ENCODE peak calls at places on chromosome 16, in four cellular contexts. S is heart left ventricle, F is tibial artery, A is thyroid gland. Y is an unnamed sample. For H3K4me1, the result is how much of the 10 kb centered on the place peaks cover.

GRCh38 chr16:31430380-31431052 is 2.4 kb upstream of the COX6A2 start:
- DNase-seq in S (no peak), F (peak), A (no peak), Y (no peak)

GRCh38 chr16:58815188-58815888 is 81.2 kb upstream of the GOT2 start:
- DNase-seq in S (peak), F (no peak), A (no peak), Y (no peak)

GRCh38 chr16:11047057-11047456 is 102.7 kb downstream of the CLEC16A start:
- DNase-seq in S (no peak), F (no peak), A (no peak), Y (no peak)

GRCh38 chr16:66020061-66020460 is 346.4 kb upstream of the CDH5 start:
- DNase-seq in S (no peak), F (no peak), A (no peak), Y (no peak)

GRCh38 chr16:24036614-24037013 is 200.8 kb downstream of the PRKCB start:
- DNase-seq in S (no peak), F (no peak), A (no peak), Y (no peak)

GRCh38 chr16:87406495-87407088 is 14.5 kb downstream of the MAP1LC3B start:
- DNase-seq in S (no peak), F (peak), A (no peak), Y (no peak)

GRCh38 chr16:67842509-67843342 is 606 bp downstream of the THAP11 start:
- DNase-seq in S (peak), F (peak), A (peak), Y (no peak)

GRCh38 chr16:58638148-58639036 is 8.8 kb upstream of the CNOT1 start:
- DNase-seq in S (peak), F (peak), A (no peak), Y (no peak)

GRCh38 chr16:87541004-87541881 is 48.4 kb upstream of the ZCCHC14 start:
- DNase-seq in S (peak), F (peak), A (no peak), Y (peak)

GRCh38 chr16:8863594-8864424 is 5.0 kb downstream of the CARHSP1 start:
- DNase-seq in S (no peak), F (no peak), A (peak), Y (no peak)

GRCh38 chr16:77037696-77038347 is 153.2 kb upstream of the MON1B start:
- DNase-seq in S (no peak), F (no peak), A (no peak), Y (no peak)

GRCh38 chr16:9275816-9276354 is 184.4 kb downstream of the HAPSTR1 start:
- DNase-seq in S (no peak), F (no peak), A (no peak), Y (no peak)

GRCh38 chr16:67961551-67961957 is 6.9 kb downstream of the SLC12A4 start:
- DNase-seq in S (peak), F (no peak), A (peak), Y (no peak)

GRCh38 chr16:46949216-46949892 is 24.1 kb downstream of the DNAJA2 start:
- DNase-seq in S (no peak), F (no peak), A (no peak), Y (no peak)

GRCh38 chr16:66222756-66223155 is 143.7 kb upstream of the CDH5 start:
- DNase-seq in S (no peak), F (no peak), A (no peak), Y (no peak)

GRCh38 chr16:50279142-50279865 is 13.0 kb downstream of the ADCY7 start:
- DNase-seq in S (peak), F (peak), A (peak), Y (no peak)

GRCh38 chr16:72014675-72015074 is 6.1 kb downstream of the DHODH start:
- DNase-seq in S (no peak), F (no peak), A (no peak), Y (no peak)

GRCh38 chr16:7614022-7614795 is 281.6 kb downstream of the RBFOX1 start:
- DNase-seq in S (no peak), F (no peak), A (no peak), Y (no peak)

GRCh38 chr16:65975049-65975708 is 391.3 kb upstream of the CDH5 start:
- DNase-seq in S (no peak), F (no peak), A (no peak), Y (no peak)

GRCh38 chr16:50616883-50617629 is 64.1 kb downstream of the SNX20 start:
- DNase-seq in S (no peak), F (no peak), A (no peak), Y (no peak)

GRCh38 chr16:82741073-82741615 is 114.4 kb downstream of the CDH13 start:
- DNase-seq in S (no peak), F (no peak), A (no peak), Y (no peak)

GRCh38 chr16:16150117-16150877 is 73.0 kb downstream of the ABCC6 start:
- DNase-seq in S (peak), F (peak), A (peak), Y (peak)

GRCh38 chr16:66845080-66845410 is 831 bp downstream of the CA7 start:
- DNase-seq in S (no peak), F (no peak), A (no peak), Y (no peak)

DNA sequence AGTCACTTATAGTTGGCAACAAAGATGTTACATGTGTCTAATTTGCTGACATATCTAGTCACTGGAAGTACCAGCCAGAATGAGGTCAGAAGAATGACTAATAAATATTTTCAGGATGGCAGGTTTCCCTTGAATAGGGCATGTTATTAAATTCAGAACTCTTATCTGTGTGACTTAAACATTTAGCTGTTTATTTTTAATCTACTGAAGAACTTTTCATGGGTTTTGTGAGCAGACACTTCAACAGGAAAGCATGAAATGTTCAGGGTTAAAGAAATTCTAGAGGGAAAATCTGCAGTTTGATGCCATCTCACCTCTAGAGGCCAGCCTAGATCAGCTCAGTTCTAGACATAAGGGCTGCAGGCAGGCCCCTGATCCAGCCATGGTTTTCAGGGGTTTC is 13.2 kb downstream of the JPT2 start:
- DNase-seq in S (no peak), F (no peak), A (no peak), Y (no peak)
- H3K4me1 ChIP-seq in S (under half), F (under half), A (under half), Y (under half)

DNA sequence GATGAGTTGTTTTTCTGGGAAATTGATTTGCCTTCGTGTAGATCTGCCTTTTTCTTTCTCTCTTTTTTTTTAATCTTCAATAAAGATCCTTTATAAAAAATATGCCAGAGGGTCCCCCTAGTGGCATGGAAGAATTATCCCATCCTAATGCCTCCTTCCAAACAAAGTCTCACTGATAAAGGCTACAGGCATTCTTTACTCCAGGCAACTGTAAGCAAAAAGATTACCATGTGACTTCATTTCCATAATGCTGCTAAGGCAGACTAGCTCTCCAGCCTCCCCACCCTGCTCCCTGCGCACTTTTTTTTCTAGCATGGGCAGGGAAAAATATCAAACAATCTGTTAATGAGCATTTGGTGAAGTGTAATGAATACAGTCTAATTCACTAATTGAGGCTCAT is 220.2 kb upstream of the CDH8 start:
- DNase-seq in S (no peak), F (no peak), A (no peak), Y (no peak)
- TF ChIP-seq CTCF in S (peak), F (no peak), A (peak), Y (no peak)

GRCh38 chr16:84141143-84141670 is 3.8 kb downstream of the HSDL1 start:
- DNase-seq in S (no peak), F (no peak), A (no peak), Y (no peak)
- H3K4me1 ChIP-seq in S (under half), F (under half), A (under half), Y (under half)

GRCh38 chr16:19113577-19114358 is at the start of gene ITPRIPL2:
- DNase-seq in S (peak), F (peak), A (peak), Y (peak)
- TF ChIP-seq CTCF in S (no peak), F (no peak), A (no peak), Y (no peak)

DNA sequence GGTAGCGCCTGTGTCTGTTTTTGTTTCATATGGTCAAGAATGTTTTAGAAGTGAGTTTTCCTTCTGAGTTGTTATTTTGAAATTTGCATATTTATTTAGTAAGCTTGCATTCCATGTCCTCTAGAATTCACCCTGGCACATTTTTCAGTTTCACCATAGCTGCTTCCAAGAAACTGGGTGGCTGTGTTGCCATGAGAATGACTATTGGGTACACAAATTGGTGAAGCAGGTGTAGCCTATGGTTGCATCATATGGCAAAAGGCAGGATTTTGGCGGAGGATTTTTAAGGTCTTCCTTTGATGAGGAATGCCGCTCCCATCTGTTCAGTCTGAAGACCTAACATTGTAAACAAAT is 1.3 kb downstream of the HERPUD1 start:
- DNase-seq in S (no peak), F (peak), A (no peak), Y (no peak)
- H3K4me1 ChIP-seq in S (under half), F (half or more), A (under half), Y (under half)

GRCh38 chr16:27362570-27363245 is 39.3 kb upstream of the IL21R start:
- DNase-seq in S (no peak), F (no peak), A (no peak), Y (no peak)

GRCh38 chr16:27356794-27357193 is 43.0 kb downstream of the IL4R start:
- DNase-seq in S (no peak), F (no peak), A (no peak), Y (no peak)

GRCh38 chr16:27359051-27359450 is 42.9 kb upstream of the IL21R start:
- DNase-seq in S (no peak), F (no peak), A (no peak), Y (no peak)

GRCh38 chr16:27361987-27362386 is 40.0 kb upstream of the IL21R start:
- DNase-seq in S (no peak), F (no peak), A (no peak), Y (no peak)

GRCh38 chr16:27359615-27360014 is 42.4 kb upstream of the IL21R start:
- DNase-seq in S (no peak), F (no peak), A (no peak), Y (no peak)
- TF ChIP-seq CTCF in S (no peak), F (no peak), A (no peak), Y (no peak)

DNA sequence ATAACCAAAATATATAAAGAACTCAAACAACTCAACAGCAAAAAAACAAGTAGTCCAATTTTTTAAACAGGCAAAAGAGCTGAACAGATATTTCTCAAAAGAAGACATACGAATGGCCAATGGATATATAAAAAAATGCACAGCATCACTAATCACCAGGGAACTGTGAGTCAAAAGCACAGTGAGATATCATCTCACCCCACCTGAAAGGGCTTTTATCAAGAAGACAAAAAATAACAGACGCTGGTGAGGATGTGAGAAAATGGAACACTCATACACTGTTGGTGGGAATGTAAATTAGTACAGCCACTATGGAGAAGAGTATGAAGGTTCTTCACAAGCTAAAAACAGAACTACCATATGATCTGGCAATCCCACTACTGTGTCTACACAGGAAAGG is 7.4 kb downstream of the XYLT1 start:
- DNase-seq in S (no peak), F (no peak), A (no peak), Y (no peak)
- H3K4me1 ChIP-seq in S (under half), F (under half), A (under half), Y (under half)

GRCh38 chr16:492211-492875 is 35.2 kb upstream of the CAPN15 start:
- DNase-seq in S (no peak), F (no peak), A (no peak), Y (no peak)

GRCh38 chr16:496097-496886 is 31.2 kb upstream of the CAPN15 start:
- DNase-seq in S (no peak), F (no peak), A (no peak), Y (no peak)

GRCh38 chr16:491225-491919 is 36.1 kb upstream of the CAPN15 start:
- DNase-seq in S (no peak), F (no peak), A (no peak), Y (no peak)

GRCh38 chr16:497258-497657 is 30.3 kb upstream of the CAPN15 start:
- DNase-seq in S (no peak), F (no peak), A (no peak), Y (no peak)

DNA sequence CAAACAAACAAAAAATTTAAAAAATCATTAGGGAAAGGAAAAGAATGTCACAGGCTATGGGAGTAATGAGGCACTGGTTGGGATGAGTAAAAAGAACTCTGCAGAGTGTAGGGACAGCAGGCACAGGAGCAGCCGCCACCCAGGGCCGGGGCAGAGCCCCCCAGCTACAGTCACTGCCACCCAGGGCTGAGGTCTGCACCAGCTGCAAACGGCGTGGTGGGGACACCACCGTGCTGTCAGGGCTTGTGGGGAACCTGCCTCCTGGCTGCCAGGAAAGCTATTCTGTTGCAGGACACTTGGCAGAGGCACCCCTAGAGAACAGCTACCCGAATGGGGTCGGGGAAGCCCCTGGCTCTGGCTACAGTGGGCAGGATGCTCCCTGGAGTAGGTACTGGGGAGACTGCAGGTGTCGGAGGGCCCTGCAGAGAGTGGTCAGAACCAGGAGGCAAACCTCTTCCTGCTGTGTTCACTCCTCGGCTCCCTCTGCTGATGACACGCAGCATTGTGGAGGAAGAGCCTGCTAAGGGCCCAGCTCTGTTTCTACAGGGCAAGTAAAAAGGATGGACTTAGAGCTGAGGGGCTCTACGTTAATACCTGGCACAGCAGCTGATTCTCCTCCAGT is 32.3 kb upstream of the CAPN15 start:
- DNase-seq in S (no peak), F (no peak), A (no peak), Y (no peak)
- TF ChIP-seq CTCF in S (peak), F (peak), A (peak), Y (no peak)

Y was measured in thoracic aorta.